ENCODE peak calls at places on chromosomes 11 and 22, in eight cellular contexts. B is H9; U is cardiac muscle cell; O is right lobe of liver; T is Karpas-422; F is CD8-positive, alpha-beta memory T cell; W is heart right ventricle; H is upper lobe of right lung. J is an unnamed sample. For H3K4me1, the result is how much of the 10 kb centered on the place peaks cover.

GRCh38 chr11:78478536-78478935 is 60.9 kb upstream of the GAB2 start:
- DNase-seq in W (no peak), O (no peak), H (no peak), F (no peak), T (no peak), U (no peak), B (no peak), J (no peak)

GRCh38 chr11:114074546-114075342 is 15.2 kb downstream of the ZBTB16 start:
- DNase-seq in U (no peak), B (no peak), W (no peak), O (peak), F (no peak), T (no peak), H (no peak), J (peak)

GRCh38 chr22:37260939-37261338 is 16.9 kb upstream of the RAC2 start:
- DNase-seq in F (peak), B (peak), O (peak), U (peak), T (peak), W (peak), H (peak), J (peak)

GRCh38 chr22:20130739-20131592 is 638 bp upstream of the ZDHHC8 start:
- DNase-seq in W (peak), H (peak), F (peak), O (peak), T (peak), U (peak), B (peak), J (peak)

GRCh38 chr11:113934797-113935196 is 30.2 kb downstream of the HTR3B start:
- DNase-seq in O (no peak), W (no peak), H (no peak), B (no peak), T (no peak), U (no peak), F (no peak), J (no peak)

GRCh38 chr11:131584694-131585592 is 214.5 kb downstream of the NTM start:
- DNase-seq in H (no peak), W (no peak), T (peak), B (peak), U (peak), F (no peak), O (no peak), J (peak)

GRCh38 chr11:67468056-67468455 is 995 bp downstream of the TMEM134 start:
- DNase-seq in F (no peak), O (peak), W (no peak), U (no peak), H (peak), T (peak), B (no peak), J (peak)

GRCh38 chr11:45698777-45699497 is 33.5 kb upstream of the CHST1 start:
- DNase-seq in W (no peak), B (no peak), H (no peak), U (no peak), F (no peak), O (no peak), T (no peak), J (no peak)

GRCh38 chr11:113514856-113515255 is 39.7 kb upstream of the DRD2 start:
- DNase-seq in B (no peak), H (no peak), U (no peak), O (no peak), W (no peak), F (no peak), T (no peak), J (no peak)

GRCh38 chr11:67202045-67202444 is 64.2 kb upstream of the GRK2 start:
- DNase-seq in B (no peak), H (no peak), U (no peak), O (no peak), F (no peak), W (no peak), T (no peak), J (no peak)

GRCh38 chr11:73239571-73240189 is 21.6 kb downstream of the P2RY2 start:
- DNase-seq in B (peak), O (peak), W (no peak), T (no peak), H (peak), U (no peak), F (no peak), J (no peak)

GRCh38 chr11:65150513-65151271 is 16.4 kb upstream of the SYVN1 start:
- DNase-seq in H (peak), W (peak), B (peak), T (no peak), F (no peak), U (peak), O (peak), J (peak)

GRCh38 chr11:72700026-72700610 is 25.9 kb upstream of the PDE2A start:
- DNase-seq in F (no peak), O (no peak), B (no peak), W (no peak), U (peak), H (no peak), T (no peak), J (no peak)

GRCh38 chr11:8296872-8297271 is 33.2 kb upstream of the LMO1 start:
- DNase-seq in H (no peak), T (no peak), O (no peak), U (no peak), B (no peak), W (no peak), F (no peak), J (no peak)

GRCh38 chr11:107928046-107928766 is at the start of gene RAB39A:
- DNase-seq in T (peak), F (peak), H (peak), U (peak), B (peak), W (peak), O (peak), J (peak)

GRCh38 chr11:30889116-30889765 is 303.1 kb upstream of the MPPED2 start:
- DNase-seq in B (no peak), T (no peak), U (peak), W (no peak), O (no peak), H (no peak), F (no peak), J (no peak)

GRCh38 chr11:9530901-9531625 is 42.4 kb upstream of the WEE1 start:
- DNase-seq in O (no peak), W (no peak), T (no peak), B (peak), U (no peak), F (no peak), H (no peak), J (no peak)

GRCh38 chr11:25562417-25562816 is 769.5 kb upstream of the ANO3 start:
- DNase-seq in U (peak), F (no peak), H (no peak), W (no peak), B (no peak), O (no peak), T (no peak), J (peak)

GRCh38 chr11:29282088-29282487 is 734.7 kb downstream of the KCNA4 start:
- DNase-seq in W (no peak), H (no peak), F (no peak), U (peak), T (no peak), O (no peak), B (no peak), J (no peak)

GRCh38 chr11:75259711-75260110 is 19.1 kb downstream of the TPBGL start:
- DNase-seq in T (no peak), F (peak), U (no peak), W (no peak), H (peak), O (peak), B (peak), J (no peak)

GRCh38 chr11:26042113-26042512 is 289.8 kb upstream of the ANO3 start:
- DNase-seq in T (no peak), W (no peak), B (no peak), F (no peak), U (no peak), H (no peak), O (peak), J (no peak)

GRCh38 chr22:21866821-21867527 is 471 bp downstream of the MAPK1 start:
- DNase-seq in T (peak), W (no peak), U (no peak), O (peak), B (no peak), F (no peak), H (peak), J (peak)

GRCh38 chr22:50713008-50713385 is 25.0 kb upstream of the ACR start:
- DNase-seq in F (no peak), T (no peak), B (no peak), W (no peak), H (peak), O (peak), U (no peak), J (peak)

GRCh38 chr11:129643031-129643721 is 172.5 kb upstream of the TMEM45B start:
- DNase-seq in B (no peak), T (no peak), F (no peak), U (no peak), H (no peak), W (no peak), O (no peak), J (no peak)

GRCh38 chr22:23790819-23791736 is 4.3 kb downstream of the SMARCB1 start:
- DNase-seq in H (no peak), T (no peak), O (peak), W (no peak), B (no peak), U (peak), F (no peak), J (no peak)

GRCh38 chr11:57792060-57792541 is 30.5 kb downstream of the CTNND1 start:
- DNase-seq in W (peak), O (peak), H (peak), U (peak), B (no peak), T (no peak), F (peak), J (peak)

GRCh38 chr22:20057596-20058268 is 22.3 kb upstream of the DGCR8 start:
- DNase-seq in O (no peak), B (no peak), H (no peak), W (no peak), F (no peak), U (no peak), T (no peak), J (no peak)

GRCh38 chr22:24429411-24430365 is 2.3 kb downstream of the ADORA2A start:
- DNase-seq in F (peak), T (peak), U (no peak), B (peak), H (peak), W (peak), O (peak), J (peak)

DNA sequence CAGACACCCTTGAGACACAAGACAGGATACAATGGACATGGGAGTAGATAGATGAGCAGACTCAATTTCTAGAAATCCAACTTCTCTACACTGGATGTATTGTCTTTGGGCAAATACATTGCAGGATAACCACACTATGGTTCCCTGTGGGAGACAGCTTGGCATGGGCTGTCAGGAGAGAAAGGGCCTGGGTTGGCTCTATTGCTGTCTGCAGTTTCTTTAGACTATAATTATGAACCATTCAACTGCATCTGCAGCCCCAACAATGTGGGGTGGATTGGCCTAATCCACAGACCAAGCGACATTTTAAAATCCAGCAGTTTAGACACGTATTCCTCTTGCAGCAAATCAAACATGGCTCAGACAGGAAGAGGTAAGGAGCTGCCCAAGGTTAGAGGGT is 60.3 kb downstream of the ETS1 start:
- DNase-seq in H (no peak), F (no peak), T (no peak), O (no peak), B (no peak), W (no peak), U (no peak), J (no peak)
- H3K4me1 ChIP-seq in H (under half), F (half or more), T (half or more), O (under half), B (under half), W (under half), U (under half), J (under half)

GRCh38 chr11:694563-695331 is at the start of gene DEAF1:
- DNase-seq in W (peak), B (peak), F (peak), H (peak), T (peak), O (peak), U (peak), J (peak)
- H3K4me1 ChIP-seq in W (under half), B (under half), F (under half), H (under half), T (under half), O (under half), U (under half), J (under half)

DNA sequence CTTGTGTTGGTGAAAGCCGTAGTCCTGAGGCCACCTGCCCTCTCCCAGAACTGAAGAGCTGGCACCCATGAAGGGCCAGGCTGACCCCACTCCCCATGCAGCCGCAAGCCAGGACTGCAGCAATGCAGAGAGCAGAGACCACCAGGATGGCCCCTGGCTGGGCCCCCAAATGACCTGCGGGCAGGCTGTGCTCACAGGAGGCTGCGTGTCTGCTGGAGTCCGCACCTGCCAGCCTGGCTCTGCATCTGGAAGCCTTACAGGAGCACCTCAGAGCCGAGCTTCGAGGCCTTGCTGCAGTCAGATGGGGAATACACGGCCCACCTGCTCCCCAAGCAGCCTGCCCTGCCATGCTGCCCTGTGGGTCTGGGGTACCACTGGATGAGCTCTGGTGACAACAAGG is 1336.8 kb downstream of the TBC1D22A start:
- DNase-seq in H (peak), B (peak), W (no peak), F (no peak), U (no peak), T (peak), O (no peak), J (no peak)
- H3K4me1 ChIP-seq in H (under half), B (under half), W (under half), F (under half), U (under half), T (half or more), O (under half), J (under half)

GRCh38 chr11:86952221-86952875 is 2.8 kb downstream of the FZD4 start:
- DNase-seq in U (peak), H (no peak), T (no peak), W (no peak), B (no peak), O (no peak), F (no peak), J (no peak)
- H3K4me1 ChIP-seq in U (under half), H (under half), T (under half), W (under half), B (under half), O (under half), F (under half), J (under half)

GRCh38 chr22:29385748-29386147 is 2.6 kb downstream of the AP1B1 start:
- DNase-seq in F (no peak), W (no peak), B (no peak), T (peak), O (no peak), U (no peak), H (no peak), J (peak)

GRCh38 chr22:29388759-29389090 is 355 bp upstream of the AP1B1 start:
- DNase-seq in O (no peak), H (no peak), U (no peak), F (no peak), B (no peak), T (no peak), W (no peak), J (no peak)

GRCh38 chr22:29385305-29385704 is 3.1 kb downstream of the AP1B1 start:
- DNase-seq in O (no peak), T (peak), H (no peak), F (no peak), U (no peak), B (no peak), W (no peak), J (no peak)

GRCh38 chr22:29390270-29390669 is 1.9 kb upstream of the AP1B1 start:
- DNase-seq in W (no peak), B (no peak), U (no peak), T (no peak), F (no peak), H (no peak), O (no peak), J (no peak)

GRCh38 chr22:29387921-29388758 is at the start of gene AP1B1:
- DNase-seq in B (peak), W (peak), T (peak), H (peak), F (peak), O (peak), U (peak), J (peak)
- H3K4me1 ChIP-seq in B (under half), W (under half), T (under half), H (under half), F (under half), O (under half), U (under half), J (under half)

GRCh38 chr11:1922411-1923113 is 3.1 kb downstream of the TNNT3 start:
- DNase-seq in H (no peak), W (no peak), B (no peak), F (no peak), U (no peak), T (no peak), O (peak), J (no peak)
- H3K4me1 ChIP-seq in H (under half), W (half or more), B (under half), F (under half), U (under half), T (under half), O (under half), J (under half)

GRCh38 chr11:61512435-61512834 is 3.9 kb downstream of the LRRC10B start:
- DNase-seq in W (no peak), T (no peak), B (no peak), H (no peak), O (no peak), F (no peak), U (no peak), J (no peak)
- H3K4me1 ChIP-seq in W (under half), T (under half), B (under half), H (under half), O (under half), F (under half), U (under half), J (under half)

GRCh38 chr22:46731246-46732040 is 6.6 kb downstream of the CERK start:
- DNase-seq in T (no peak), U (no peak), B (peak), F (no peak), W (peak), O (peak), H (no peak), J (no peak)

GRCh38 chr22:46728470-46728869 is 9.6 kb downstream of the CERK start:
- DNase-seq in U (no peak), T (no peak), W (no peak), F (no peak), H (no peak), O (no peak), B (no peak), J (peak)

GRCh38 chr22:46732041-46732379 is 6.0 kb downstream of the CERK start:
- DNase-seq in U (no peak), W (no peak), F (no peak), B (no peak), T (no peak), H (no peak), O (no peak), J (no peak)

GRCh38 chr22:46732513-46732912 is 5.5 kb downstream of the CERK start:
- DNase-seq in T (no peak), F (no peak), U (no peak), O (no peak), W (no peak), H (no peak), B (no peak), J (no peak)

GRCh38 chr22:46730568-46731245 is 7.3 kb downstream of the CERK start:
- DNase-seq in F (no peak), H (no peak), W (peak), T (no peak), B (no peak), U (no peak), O (no peak), J (no peak)
- H3K4me1 ChIP-seq in F (under half), H (under half), W (half or more), T (half or more), B (under half), U (under half), O (under half), J (under half)

GRCh38 chr11:109085708-109086373 is 336.1 kb upstream of the C11orf87 start:
- DNase-seq in H (no peak), O (no peak), W (no peak), B (no peak), F (no peak), T (no peak), U (peak), J (peak)
- H3K4me1 ChIP-seq in H (under half), O (under half), W (under half), B (under half), F (under half), T (under half), U (under half), J (under half)